ENCODE peak calls at places on chromosomes 5 and 9, in ten cellular contexts. O, J, U, N, V, C, D, A, S and P are unnamed samples.

GRCh38 chr5:1134478-1134877 is 22.6 kb upstream of the SLC12A7 start:
- DNase-seq in O (peak), J (no peak), U (no peak), N (no peak), V (peak), C (peak), D (no peak), A (no peak), S (no peak), P (no peak)

GRCh38 chr5:80211292-80211691 is 44.6 kb downstream of the SERINC5 start:
- DNase-seq in O (no peak), J (no peak), U (no peak), N (no peak), V (no peak), C (no peak), D (no peak), A (no peak), S (no peak), P (no peak)

GRCh38 chr5:6765612-6766525 is 52.6 kb downstream of the TENT4A start:
- DNase-seq in O (peak), J (peak), U (peak), N (peak), V (peak), C (peak), D (peak), A (peak), S (peak), P (peak)

GRCh38 chr5:53478411-53479044 is 1.9 kb upstream of the FST start:
- DNase-seq in O (peak), J (no peak), U (peak), N (peak), V (peak), C (no peak), D (no peak), A (peak), S (peak), P (peak)

GRCh38 chr5:34735436-34736426 is 79.6 kb downstream of the RAI14 start:
- DNase-seq in O (no peak), J (no peak), U (no peak), N (peak), V (no peak), C (no peak), D (no peak), A (no peak), S (no peak), P (no peak)

GRCh38 chr5:1015545-1015944 is 6.9 kb downstream of the NKD2 start:
- DNase-seq in O (no peak), J (no peak), U (no peak), N (no peak), V (no peak), C (no peak), D (no peak), A (no peak), S (no peak), P (no peak)

GRCh38 chr9:77865385-77865784 is 166.2 kb downstream of the GNAQ start:
- DNase-seq in O (no peak), J (no peak), U (peak), N (no peak), V (peak), C (no peak), D (no peak), A (no peak), S (peak), P (no peak)

GRCh38 chr5:109313123-109313522 is 96.7 kb downstream of the PJA2 start:
- DNase-seq in O (no peak), J (no peak), U (no peak), N (no peak), V (no peak), C (no peak), D (no peak), A (no peak), S (no peak), P (no peak)

GRCh38 chr9:114405294-114406034 is 17.7 kb upstream of the AKNA start:
- DNase-seq in O (peak), J (peak), U (peak), N (peak), V (peak), C (no peak), D (peak), A (peak), S (peak), P (no peak)

GRCh38 chr9:130713286-130713975 is 19.9 kb downstream of the EXOSC2 start:
- DNase-seq in O (peak), J (peak), U (no peak), N (peak), V (no peak), C (no peak), D (peak), A (peak), S (peak), P (no peak)

GRCh38 chr5:13478831-13479465 is 465.5 kb downstream of the DNAH5 start:
- DNase-seq in O (peak), J (no peak), U (peak), N (peak), V (peak), C (no peak), D (no peak), A (peak), S (no peak), P (no peak)

GRCh38 chr9:96619491-96620154 is at the start of gene CDC14B:
- DNase-seq in O (peak), J (peak), U (peak), N (peak), V (peak), C (no peak), D (peak), A (peak), S (peak), P (peak)

GRCh38 chr9:96617439-96618185 is 2.0 kb downstream of the CDC14B start:
- DNase-seq in O (peak), J (no peak), U (no peak), N (no peak), V (no peak), C (no peak), D (no peak), A (no peak), S (no peak), P (no peak)

GRCh38 chr9:96616817-96617438 is 2.7 kb downstream of the CDC14B start:
- DNase-seq in O (no peak), J (no peak), U (no peak), N (no peak), V (no peak), C (no peak), D (no peak), A (no peak), S (no peak), P (no peak)

GRCh38 chr9:96619109-96619435 is 571 bp downstream of the CDC14B start:
- DNase-seq in O (peak), J (no peak), U (no peak), N (no peak), V (no peak), C (no peak), D (no peak), A (no peak), S (no peak), P (no peak)

DNA sequence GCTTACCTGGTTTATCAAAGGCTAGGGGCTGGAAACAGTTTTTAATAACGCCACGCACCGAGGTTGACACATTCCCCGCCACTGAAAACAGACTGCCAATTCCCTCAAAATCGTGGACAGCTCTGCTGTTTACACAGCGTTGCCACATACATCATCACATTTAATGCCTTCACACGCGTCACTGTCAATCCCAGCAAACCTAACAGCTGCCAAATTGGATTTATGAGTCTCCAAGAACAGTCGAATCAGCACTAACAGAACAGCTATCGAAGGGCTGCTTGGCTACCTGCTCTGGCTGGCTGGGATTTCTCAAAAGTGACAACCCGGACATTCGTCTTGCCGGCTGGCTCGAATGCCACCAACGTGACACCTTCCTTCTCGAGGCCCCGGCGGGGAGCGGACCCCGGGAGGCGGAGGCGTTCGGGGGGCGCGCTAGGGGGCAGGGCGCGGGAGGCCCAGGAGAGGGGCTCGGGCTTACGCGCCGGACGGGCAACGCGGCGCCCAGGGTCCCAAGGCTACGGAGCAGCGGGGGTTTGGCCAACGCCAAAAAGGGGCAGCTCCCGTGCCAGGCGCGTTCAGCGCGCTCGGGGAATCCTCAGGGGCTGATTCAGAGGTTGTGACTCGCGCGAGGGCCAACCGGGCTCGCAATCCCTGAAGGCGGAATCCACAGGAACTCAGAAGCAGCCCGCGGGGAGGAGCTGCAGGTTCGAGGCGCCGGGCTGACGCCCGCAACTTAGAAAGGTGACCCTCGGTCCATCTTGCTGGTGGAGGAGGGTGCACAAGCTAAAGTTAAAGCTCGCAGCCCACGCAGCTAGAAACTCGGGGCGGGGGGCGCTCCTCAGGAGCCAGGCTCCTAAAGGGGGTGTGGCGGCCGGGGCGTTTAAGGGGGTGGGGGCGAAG is 1.2 kb downstream of the CDC14B start:
- DNase-seq in O (peak), J (no peak), U (peak), N (peak), V (peak), C (no peak), D (peak), A (peak), S (peak), P (peak)
- TF ChIP-seq POLR2A in O (peak), J (no peak), U (no peak), N (peak), V (no peak), C (no peak), D (peak), A (no peak), S (no peak), P (no peak)

GRCh38 chr9:7799234-7799933 is at the start of gene DMAC1:
- DNase-seq in O (peak), J (peak), U (peak), N (peak), V (peak), C (peak), D (peak), A (peak), S (peak), P (peak)
- TF ChIP-seq POLR2A in O (peak), J (peak), U (peak), N (peak), V (no peak), C (peak), D (peak), A (no peak), S (peak), P (no peak)

GRCh38 chr9:105694848-105695581 is 674 bp downstream of the TMEM38B start:
- DNase-seq in O (peak), J (peak), U (peak), N (peak), V (peak), C (peak), D (peak), A (peak), S (peak), P (peak)

GRCh38 chr9:105693435-105694275 is 686 bp upstream of the TMEM38B start:
- DNase-seq in O (no peak), J (no peak), U (no peak), N (peak), V (no peak), C (no peak), D (no peak), A (no peak), S (no peak), P (no peak)

GRCh38 chr9:105696219-105696793 is 2.0 kb downstream of the TMEM38B start:
- DNase-seq in O (no peak), J (no peak), U (no peak), N (no peak), V (no peak), C (no peak), D (no peak), A (no peak), S (no peak), P (no peak)

GRCh38 chr9:105697871-105698270 is 3.5 kb downstream of the TMEM38B start:
- DNase-seq in O (no peak), J (no peak), U (no peak), N (peak), V (no peak), C (no peak), D (no peak), A (no peak), S (no peak), P (no peak)

GRCh38 chr9:105694320-105694847 is at the start of gene TMEM38B:
- DNase-seq in O (peak), J (peak), U (peak), N (peak), V (peak), C (no peak), D (peak), A (peak), S (peak), P (peak)
- TF ChIP-seq POLR2A in O (peak), J (peak), U (peak), N (no peak), V (no peak), C (peak), D (peak), A (peak), S (peak), P (peak)

GRCh38 chr5:58457040-58457439 is 2.8 kb downstream of the PLK2 start:
- DNase-seq in O (no peak), J (no peak), U (no peak), N (no peak), V (no peak), C (no peak), D (no peak), A (no peak), S (no peak), P (no peak)
- TF ChIP-seq POLR2A in O (no peak), J (no peak), U (no peak), N (no peak), V (no peak), C (no peak), D (no peak), A (no peak), S (no peak), P (no peak)

DNA sequence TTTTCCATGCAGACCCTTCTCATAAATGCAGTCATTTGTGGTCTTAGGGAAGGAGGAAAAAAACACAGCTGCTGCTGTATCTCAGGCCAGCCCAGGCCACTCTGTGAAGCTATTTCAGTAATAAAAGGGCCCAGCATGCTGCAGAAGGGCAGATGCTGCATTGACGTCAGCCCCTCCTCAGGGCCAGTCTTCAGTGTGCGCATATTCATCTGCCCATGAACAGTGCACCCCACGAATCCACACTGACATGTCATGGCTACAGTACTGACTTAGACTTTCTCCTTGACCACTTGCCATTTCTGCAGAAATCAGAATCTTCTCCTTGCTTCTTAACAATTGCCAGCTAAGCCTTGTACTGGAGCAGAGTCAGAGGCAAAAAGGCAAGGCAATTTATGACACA is 304.7 kb downstream of the GABRG2 start:
- DNase-seq in O (no peak), J (no peak), U (no peak), N (no peak), V (no peak), C (no peak), D (no peak), A (no peak), S (no peak), P (no peak)
- TF ChIP-seq POLR2A in O (no peak), J (no peak), U (no peak), N (no peak), V (no peak), C (no peak), D (no peak), A (no peak), S (no peak), P (no peak)

GRCh38 chr9:90967171-90967570 is 165.6 kb downstream of the SYK start:
- DNase-seq in O (no peak), J (no peak), U (no peak), N (no peak), V (no peak), C (no peak), D (no peak), A (no peak), S (no peak), P (no peak)

GRCh38 chr9:90965911-90966290 is 164.3 kb downstream of the SYK start:
- DNase-seq in O (no peak), J (no peak), U (no peak), N (no peak), V (no peak), C (no peak), D (no peak), A (no peak), S (no peak), P (no peak)

GRCh38 chr9:90966475-90967150 is 165.0 kb downstream of the SYK start:
- DNase-seq in O (no peak), J (no peak), U (no peak), N (peak), V (no peak), C (no peak), D (no peak), A (no peak), S (no peak), P (no peak)

GRCh38 chr9:90965141-90965910 is 163.7 kb downstream of the SYK start:
- DNase-seq in O (no peak), J (no peak), U (no peak), N (no peak), V (no peak), C (no peak), D (no peak), A (no peak), S (no peak), P (no peak)

GRCh38 chr9:90964101-90965020 is 162.7 kb downstream of the SYK start:
- DNase-seq in O (peak), J (peak), U (peak), N (no peak), V (peak), C (no peak), D (no peak), A (no peak), S (peak), P (peak)
- TF ChIP-seq POLR2A in O (no peak), J (no peak), U (no peak), N (no peak), V (no peak), C (no peak), D (no peak), A (no peak), S (no peak), P (no peak)

DNA sequence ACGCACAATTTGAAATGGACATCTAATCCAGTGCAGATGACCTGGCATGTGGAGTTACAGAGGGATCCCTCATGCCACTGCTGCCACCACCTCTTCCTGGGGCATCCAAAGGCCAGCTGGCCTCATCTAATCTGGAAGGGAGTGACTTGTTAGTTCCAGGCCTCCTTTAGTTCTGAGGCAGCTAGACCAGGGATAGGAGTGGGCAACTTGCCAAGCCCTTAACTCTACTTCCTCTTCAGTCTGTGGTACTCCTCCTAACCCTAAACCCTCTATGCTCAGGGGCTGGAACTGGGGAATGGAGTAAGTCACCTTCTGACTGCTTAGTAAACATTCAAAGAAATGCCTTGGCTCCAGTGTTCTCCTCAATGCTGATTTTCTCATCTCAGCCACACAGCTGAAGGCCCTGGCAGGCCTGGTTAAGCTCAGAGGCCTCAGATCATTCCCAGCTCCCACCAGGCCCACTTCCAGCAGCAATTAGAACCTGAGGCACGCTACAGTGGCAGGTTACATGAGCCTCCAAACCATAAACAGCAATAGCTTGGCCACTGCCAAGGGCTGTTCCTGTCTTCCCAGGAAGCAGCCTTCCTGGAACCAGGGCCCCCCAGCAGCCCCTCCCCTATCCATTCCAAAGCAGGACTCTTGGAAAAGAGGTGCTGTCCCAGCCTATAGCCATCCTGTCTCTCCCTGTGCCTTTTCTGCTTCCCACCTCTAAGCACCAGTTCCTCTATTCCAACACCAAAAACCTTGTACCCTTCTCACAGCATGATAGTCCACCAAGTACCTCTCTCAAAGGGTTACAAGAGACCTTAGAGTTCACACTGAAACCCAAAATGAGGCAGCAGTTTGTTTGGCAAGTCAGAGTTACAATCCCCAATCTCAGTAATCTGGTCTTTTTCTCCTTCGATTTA is 2.0 kb downstream of the EIF4EBP3 start:
- DNase-seq in O (peak), J (no peak), U (no peak), N (peak), V (peak), C (no peak), D (peak), A (peak), S (peak), P (peak)
- TF ChIP-seq POLR2A in O (no peak), J (peak), U (no peak), N (no peak), V (no peak), C (peak), D (peak), A (no peak), S (peak), P (no peak)

GRCh38 chr5:95332179-95332578 is 47.3 kb upstream of the MCTP1 start:
- DNase-seq in O (no peak), J (no peak), U (no peak), N (no peak), V (no peak), C (no peak), D (no peak), A (no peak), S (no peak), P (no peak)
- TF ChIP-seq POLR2A in O (no peak), J (no peak), U (no peak), N (no peak), V (no peak), C (no peak), D (no peak), A (no peak), S (no peak), P (no peak)

GRCh38 chr5:179732412-179732917 is at the start of gene MAML1:
- DNase-seq in O (peak), J (peak), U (peak), N (peak), V (peak), C (peak), D (peak), A (peak), S (peak), P (peak)
- TF ChIP-seq POLR2A in O (peak), J (no peak), U (peak), N (peak), V (peak), C (peak), D (peak), A (no peak), S (peak), P (peak)

DNA sequence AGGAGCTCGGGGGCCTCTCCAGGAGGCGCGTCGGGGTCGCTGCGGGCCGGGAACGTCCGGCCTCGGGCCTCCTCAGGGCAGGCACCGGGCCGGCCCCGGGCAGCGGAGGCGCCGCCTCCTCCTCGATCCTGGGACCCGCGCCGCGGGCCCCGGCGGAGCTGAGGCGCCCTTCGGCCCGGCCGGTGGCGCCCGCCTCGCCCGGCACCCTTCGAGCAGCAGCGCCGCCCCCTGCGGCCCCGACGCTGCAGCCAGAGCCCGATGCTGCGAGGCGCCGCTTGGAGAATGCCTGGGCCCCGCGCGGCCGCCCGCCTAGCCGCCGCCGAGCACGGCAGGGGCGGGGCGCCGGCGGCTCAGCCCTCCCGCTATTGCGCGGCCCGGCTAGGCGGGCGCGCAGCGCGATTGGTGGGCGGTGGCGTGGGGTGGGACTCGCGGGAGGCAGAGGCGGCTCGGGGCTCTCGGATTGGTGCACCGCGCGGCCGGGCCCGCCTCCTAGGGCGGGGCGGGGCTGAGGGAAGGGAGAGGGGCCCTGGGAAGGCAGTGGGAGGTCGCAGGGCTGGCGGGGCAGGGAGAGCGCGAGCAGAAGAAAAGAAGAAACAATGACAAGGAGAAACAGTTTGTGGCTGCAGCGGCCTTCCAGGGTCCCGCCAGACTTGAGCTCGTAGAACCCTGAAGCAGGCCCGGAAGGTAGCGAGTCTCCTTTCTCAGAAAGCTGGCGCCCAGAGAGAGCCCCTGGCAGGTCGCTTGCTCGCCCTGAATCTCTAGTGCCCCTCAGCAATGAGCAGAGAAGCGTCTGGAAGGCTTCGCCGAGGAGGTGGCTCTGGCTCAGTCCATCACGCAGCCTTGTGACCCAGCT is at the start of gene EEIG1:
- DNase-seq in O (peak), J (peak), U (peak), N (peak), V (peak), C (no peak), D (peak), A (peak), S (peak), P (peak)
- TF ChIP-seq POLR2A in O (peak), J (peak), U (peak), N (peak), V (no peak), C (peak), D (peak), A (peak), S (peak), P (peak)